ENCODE peak calls at places on chromosomes 3 and 15, in seven cellular contexts. P, Q, W, J, Z, B and E are unnamed samples.
A peak's percentile ranks its signal among the peaks of the same experiment; 100 is the strongest.

GRCh38 chr3:169562988-169563774 is 100.3 kb downstream of the MECOM start:
- DNase-seq in B (no peak), Z (no peak), P (no peak), J (no peak), Q (no peak), W (no peak), E (no peak)

GRCh38 chr15:35540885-35541284 is 5.1 kb downstream of the DPH6 start:
- DNase-seq in B (peak; percentile 74), W (no peak), J (no peak), P (no peak), Q (no peak), Z (peak; percentile 89), E (no peak)

GRCh38 chr3:124209426-124209825 is 217.5 kb upstream of the ROPN1 start:
- DNase-seq in Z (no peak), P (no peak), J (no peak), W (no peak), Q (no peak), B (peak; percentile 84), E (no peak)

GRCh38 chr15:48631191-48631770 is 14.2 kb downstream of the FBN1 start:
- DNase-seq in P (no peak), Q (no peak), Z (peak; percentile 32), B (peak; percentile 50), W (no peak), J (no peak), E (no peak)

GRCh38 chr15:75346796-75347221 is at the start of gene NEIL1:
- DNase-seq in W (peak; percentile 42), Q (peak; percentile 59), Z (no peak), B (no peak), J (peak; percentile 39), P (no peak), E (no peak)

GRCh38 chr15:64444836-64445235 is 15.5 kb upstream of the ZNF609 start:
- DNase-seq in J (no peak), Q (no peak), W (no peak), B (no peak), Z (no peak), P (no peak), E (no peak)

GRCh38 chr15:78061963-78062427 is 15.5 kb downstream of the TBC1D2B start:
- DNase-seq in P (peak; percentile 45), J (peak; percentile 82), W (peak; percentile 34), Z (peak; percentile 53), Q (no peak), B (peak; percentile 66), E (no peak)

GRCh38 chr3:66544619-66545429 is 44.0 kb upstream of the LRIG1 start:
- DNase-seq in J (no peak), Q (no peak), W (no peak), Z (no peak), P (no peak), B (no peak), E (no peak)

GRCh38 chr3:50515565-50516047 is 12.2 kb upstream of the CACNA2D2 start:
- DNase-seq in W (peak; percentile 28), J (no peak), B (no peak), Z (no peak), P (peak; percentile 13), Q (no peak), E (no peak)

GRCh38 chr3:6417174-6417573 is 443.7 kb upstream of the GRM7 start:
- DNase-seq in Q (no peak), B (no peak), W (no peak), P (no peak), Z (no peak), J (no peak), E (no peak)

GRCh38 chr15:65423977-65424679 is 1.4 kb upstream of the IGDCC4 start:
- DNase-seq in B (peak; percentile 67), Q (no peak), Z (peak; percentile 51), W (no peak), P (no peak), J (no peak), E (no peak)

DNA sequence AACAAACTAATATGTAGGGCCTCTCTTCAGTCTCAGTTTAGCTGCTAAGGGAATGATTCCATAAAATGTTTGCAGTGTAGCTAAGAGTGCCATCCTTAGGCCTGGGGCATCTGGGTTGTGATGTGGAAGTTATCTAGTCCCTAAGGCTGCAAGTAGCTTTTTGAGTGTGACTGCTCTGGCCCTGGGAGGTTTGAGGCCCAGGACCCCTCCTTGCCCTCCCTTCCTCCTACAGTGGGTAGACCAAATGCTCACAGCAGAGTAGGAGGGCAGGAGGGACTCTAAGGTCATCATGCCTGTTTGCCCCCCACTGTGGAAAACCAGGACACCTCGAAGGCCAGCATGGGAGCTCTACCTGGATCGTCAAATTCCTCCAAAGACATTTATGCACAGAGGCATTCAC is 115.0 kb downstream of the EPHB1 start:
- DNase-seq in B (no peak), Z (no peak), J (no peak), P (no peak), Q (no peak), W (no peak), E (no peak)
- H4K20me1 ChIP-seq in B (no peaks in the 10 kb centered on the region), Z (no peaks in the 10 kb centered on the region), J (no peaks in the 10 kb centered on the region), P (no peaks in the 10 kb centered on the region), Q (no peaks in the 10 kb centered on the region), W (no peaks in the 10 kb centered on the region), E (no peaks in the 10 kb centered on the region)

DNA sequence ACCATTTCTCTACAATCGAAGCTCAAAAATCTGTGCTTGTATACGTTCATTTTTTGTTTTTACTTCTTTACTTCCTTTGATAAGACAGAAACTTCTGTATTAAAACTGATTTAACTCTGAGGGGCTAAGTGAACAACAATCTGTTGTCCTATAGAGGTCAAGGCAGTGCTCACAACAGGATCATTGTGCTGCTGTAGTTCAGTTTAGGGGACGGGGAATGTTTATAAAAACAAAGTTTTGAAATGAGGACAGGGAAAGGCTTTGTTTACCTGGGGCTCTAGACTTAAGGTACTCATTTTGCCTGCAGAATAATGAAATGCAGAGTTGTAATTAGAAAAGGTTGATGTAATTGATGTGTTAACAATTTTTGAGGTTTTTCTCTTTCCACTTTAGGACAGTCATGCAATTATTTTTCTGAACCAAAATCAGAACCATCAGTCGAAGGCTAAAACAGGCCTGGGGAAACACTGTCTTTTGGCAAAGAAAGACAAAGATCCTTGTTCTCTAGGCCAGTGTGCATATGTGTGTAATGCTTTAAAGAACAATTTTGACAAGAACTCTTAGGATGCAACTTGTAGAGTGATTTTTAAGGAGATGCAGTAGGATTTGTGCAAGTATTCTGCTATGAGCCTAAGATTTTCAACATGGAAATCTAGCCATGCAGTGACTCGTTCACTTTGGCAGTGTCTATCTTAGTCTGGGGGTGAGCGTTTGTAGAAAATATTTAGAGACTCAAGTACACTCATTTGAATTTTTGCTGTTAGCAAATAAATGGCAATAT is 165.2 kb downstream of the PGPEP1L start:
- DNase-seq in B (no peak), Z (peak; percentile 73), P (no peak), J (no peak), Q (no peak), W (no peak), E (no peak)
- H4K20me1 ChIP-seq in B (no peaks in the 10 kb centered on the region), Z (peaks cover 67% of the 10 kb centered on the region), P (peaks cover 5% of the 10 kb centered on the region), J (no peaks in the 10 kb centered on the region), Q (no peaks in the 10 kb centered on the region), W (no peaks in the 10 kb centered on the region), E (no peaks in the 10 kb centered on the region)

DNA sequence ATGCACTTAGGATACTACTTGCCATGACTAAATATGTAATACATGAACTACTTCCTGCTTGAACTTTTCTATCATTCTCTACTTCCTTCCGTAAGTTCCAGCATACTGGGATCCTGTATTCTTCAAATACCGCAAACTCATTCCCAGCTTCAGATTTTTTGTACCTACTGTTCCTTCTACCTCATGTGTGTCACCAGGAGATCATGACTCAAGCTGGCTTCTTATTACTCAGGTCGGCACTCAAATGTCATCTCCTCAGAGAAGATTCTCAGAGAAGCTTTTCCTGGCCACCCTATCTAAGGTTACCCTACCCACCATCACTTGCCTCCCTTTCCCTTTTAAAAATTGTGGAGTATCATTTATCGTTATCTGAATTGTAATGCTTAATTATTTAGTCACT is 66.7 kb downstream of the RFX7 start:
- DNase-seq in B (peak; percentile 5), J (no peak), Z (no peak), P (no peak), Q (peak; percentile 0), W (no peak), E (no peak)
- H4K20me1 ChIP-seq in B (no peaks in the 10 kb centered on the region), J (no peaks in the 10 kb centered on the region), Z (peaks cover 16% of the 10 kb centered on the region), P (no peaks in the 10 kb centered on the region), Q (no peaks in the 10 kb centered on the region), W (no peaks in the 10 kb centered on the region), E (no peaks in the 10 kb centered on the region)

GRCh38 chr15:70049115-70049514 is 48.6 kb downstream of the TLE3 start:
- DNase-seq in W (no peak), Z (no peak), P (no peak), B (no peak), J (no peak), Q (no peak), E (no peak)

GRCh38 chr15:70050447-70050846 is 47.3 kb downstream of the TLE3 start:
- DNase-seq in Z (no peak), J (no peak), Q (no peak), B (no peak), P (no peak), W (no peak), E (no peak)

GRCh38 chr15:70049701-70050445 is 47.8 kb downstream of the TLE3 start:
- DNase-seq in Q (no peak), Z (no peak), J (no peak), P (no peak), B (no peak), W (no peak), E (no peak)

GRCh38 chr15:70051948-70052633 is 45.6 kb downstream of the TLE3 start:
- DNase-seq in Q (no peak), J (no peak), W (no peak), B (no peak), P (no peak), Z (no peak), E (no peak)

GRCh38 chr15:70050970-70051369 is 46.7 kb downstream of the TLE3 start:
- DNase-seq in Z (no peak), W (no peak), P (no peak), Q (no peak), B (no peak), J (no peak), E (no peak)
- H4K20me1 ChIP-seq in Z (peaks cover 8% of the 10 kb centered on the region), W (no peaks in the 10 kb centered on the region), P (no peaks in the 10 kb centered on the region), Q (no peaks in the 10 kb centered on the region), B (no peaks in the 10 kb centered on the region), J (no peaks in the 10 kb centered on the region), E (no peaks in the 10 kb centered on the region)

DNA sequence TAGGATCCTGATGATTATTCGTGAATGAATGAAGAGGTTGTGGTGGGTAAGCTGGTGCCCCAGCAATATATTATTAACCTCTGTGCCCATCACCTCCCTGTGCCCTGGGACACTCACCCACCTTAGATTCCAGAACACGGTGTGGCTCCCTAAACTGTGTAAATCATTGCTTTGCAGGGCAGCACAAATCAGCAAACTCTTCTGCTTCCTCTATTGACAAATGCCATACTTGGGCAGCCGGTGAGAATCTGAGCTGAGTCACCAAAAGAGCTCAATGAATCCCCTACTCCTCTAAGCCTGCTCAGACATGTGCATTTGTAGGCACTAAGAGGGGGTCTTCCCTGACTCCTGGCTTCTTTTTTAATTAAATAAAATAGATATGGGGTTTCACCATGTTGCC is 15.7 kb downstream of the UQCC5 start:
- DNase-seq in B (no peak), P (no peak), W (no peak), J (no peak), Q (no peak), Z (no peak), E (no peak)
- H4K20me1 ChIP-seq in B (no peaks in the 10 kb centered on the region), P (no peaks in the 10 kb centered on the region), W (no peaks in the 10 kb centered on the region), J (no peaks in the 10 kb centered on the region), Q (peaks cover 2% of the 10 kb centered on the region), Z (peaks cover 3% of the 10 kb centered on the region), E (no peaks in the 10 kb centered on the region)

GRCh38 chr3:73041537-73041936 is 19.9 kb upstream of the EBLN2 start:
- DNase-seq in Z (no peak), J (no peak), P (no peak), B (no peak), Q (no peak), W (no peak), E (no peak)
- H4K20me1 ChIP-seq in Z (peaks cover 95% of the 10 kb centered on the region), J (peaks cover 62% of the 10 kb centered on the region), P (peaks cover 59% of the 10 kb centered on the region), B (peaks cover 7% of the 10 kb centered on the region), Q (peaks cover 43% of the 10 kb centered on the region), W (peaks cover 28% of the 10 kb centered on the region), E (peaks cover 25% of the 10 kb centered on the region)

GRCh38 chr3:71488882-71489281 is 94.6 kb downstream of the FOXP1 start:
- DNase-seq in W (no peak), J (no peak), Q (no peak), B (no peak), P (no peak), Z (no peak), E (no peak)
- H4K20me1 ChIP-seq in W (no peaks in the 10 kb centered on the region), J (no peaks in the 10 kb centered on the region), Q (no peaks in the 10 kb centered on the region), B (no peaks in the 10 kb centered on the region), P (no peaks in the 10 kb centered on the region), Z (no peaks in the 10 kb centered on the region), E (no peaks in the 10 kb centered on the region)